ENCODE peak calls at places on chromosome 7, in eight cellular contexts. A, O, Z, R, L, N, I and Y are unnamed samples.

GRCh38 chr7:158016171-158017087 is 571.2 kb downstream of the PTPRN2 start:
- DNase-seq in R (no peak), N (no peak), O (no peak), Z (no peak), L (no peak), A (no peak), I (no peak), Y (no peak)

GRCh38 chr7:28408105-28408973 is 4.0 kb upstream of the CREB5 start:
- DNase-seq in I (no peak), Z (no peak), R (no peak), L (peak), A (no peak), N (no peak), O (peak), Y (no peak)

GRCh38 chr7:111980721-111981120 is 225.5 kb downstream of the DOCK4 start:
- DNase-seq in O (no peak), I (no peak), L (no peak), N (no peak), A (no peak), Z (no peak), R (no peak), Y (no peak)

GRCh38 chr7:131501422-131501821 is 55.0 kb downstream of the PODXL start:
- DNase-seq in A (peak), O (no peak), L (peak), Z (no peak), N (no peak), R (peak), I (peak), Y (peak)

GRCh38 chr7:42237891-42238531 is 1.0 kb upstream of the GLI3 start:
- DNase-seq in A (no peak), O (peak), I (peak), N (no peak), R (no peak), L (peak), Z (peak), Y (peak)

GRCh38 chr7:3787717-3788311 is 486.8 kb downstream of the SDK1 start:
- DNase-seq in O (no peak), L (peak), R (no peak), N (no peak), I (peak), Z (no peak), A (no peak), Y (no peak)

GRCh38 chr7:44965441-44965903 is 13.3 kb downstream of the MYO1G start:
- DNase-seq in O (no peak), I (no peak), R (no peak), Z (no peak), L (no peak), N (no peak), A (no peak), Y (no peak)

GRCh38 chr7:92762853-92763252 is 73.5 kb downstream of the CDK6 start:
- DNase-seq in A (no peak), N (no peak), Z (no peak), L (no peak), O (no peak), I (no peak), R (no peak), Y (no peak)

GRCh38 chr7:135802697-135803096 is 54.1 kb upstream of the FAM180A start:
- DNase-seq in Z (no peak), R (no peak), N (no peak), A (no peak), I (peak), L (peak), O (no peak), Y (no peak)

GRCh38 chr7:9937944-9938631 is 1035.6 kb upstream of the PHF14 start:
- DNase-seq in R (no peak), I (peak), Z (peak), A (no peak), L (peak), O (no peak), N (peak), Y (peak)

GRCh38 chr7:139471740-139472353 is 11.6 kb downstream of the KLRG2 start:
- DNase-seq in N (peak), Z (no peak), I (no peak), A (no peak), R (no peak), L (no peak), O (no peak), Y (peak)

GRCh38 chr7:116535416-116535815 is 10.6 kb downstream of the CAV1 start:
- DNase-seq in I (no peak), N (no peak), A (no peak), O (no peak), R (no peak), Z (no peak), L (no peak), Y (no peak)

GRCh38 chr7:41885078-41885477 is 182.2 kb upstream of the INHBA start:
- DNase-seq in N (peak), R (no peak), Z (no peak), L (peak), I (peak), A (no peak), O (no peak), Y (peak)

GRCh38 chr7:113200281-113200680 is 81.9 kb upstream of the SMIM30 start:
- DNase-seq in O (no peak), Z (no peak), I (no peak), R (no peak), A (no peak), L (no peak), N (no peak), Y (no peak)

GRCh38 chr7:65287023-65287422 is 86.6 kb upstream of the ZNF92 start:
- DNase-seq in L (no peak), R (no peak), A (no peak), N (no peak), O (no peak), I (no peak), Z (no peak), Y (no peak)

GRCh38 chr7:38681882-38682281 is 50.7 kb upstream of the AMPH start:
- DNase-seq in N (no peak), O (no peak), I (no peak), Z (no peak), A (no peak), L (no peak), R (no peak), Y (no peak)

GRCh38 chr7:95899919-95900513 is 127.7 kb downstream of the DYNC1I1 start:
- DNase-seq in O (peak), I (no peak), N (no peak), L (no peak), R (no peak), Z (no peak), A (no peak), Y (no peak)

GRCh38 chr7:27996141-27996540 is 184.5 kb downstream of the JAZF1 start:
- DNase-seq in N (no peak), R (no peak), Z (no peak), A (no peak), L (no peak), O (no peak), I (no peak), Y (no peak)